ENCODE peak calls at places on chromosomes 2 and 18, in five cellular contexts. B is BJ, Q is spleen, G is fibroblast of lung, C is left lung. X is an unnamed sample.

GRCh38 chr2:217941886-217942728 is 60.7 kb downstream of the TNS1 start:
- DNase-seq in B (no peak), C (peak; percentile 78), Q (peak; percentile 72), G (no peak), X (no peak)

GRCh38 chr2:111100765-111101162 is 19.9 kb upstream of the BCL2L11 start:
- DNase-seq in Q (no peak), B (no peak), C (no peak), G (no peak), X (no peak)

GRCh38 chr2:65081232-65081685 is 25.0 kb downstream of the CEP68 start:
- DNase-seq in G (no peak), C (no peak), Q (no peak), B (no peak), X (no peak)

GRCh38 chr2:135603543-135603942 is 72.3 kb downstream of the R3HDM1 start:
- DNase-seq in G (no peak), B (no peak), Q (no peak), C (no peak), X (no peak)

GRCh38 chr2:138003411-138003810 is 39.1 kb downstream of the HNMT start:
- DNase-seq in G (no peak), C (no peak), Q (no peak), B (no peak), X (no peak)

GRCh38 chr18:9092665-9093064 is 9.8 kb upstream of the NDUFV2 start:
- DNase-seq in C (no peak), B (no peak), Q (no peak), G (no peak), X (no peak)

GRCh38 chr2:42385225-42385624 is 24.2 kb upstream of the COX7A2L start:
- DNase-seq in Q (no peak), G (no peak), C (no peak), B (no peak), X (peak; percentile 70)

GRCh38 chr2:232523682-232524597 is 2.0 kb upstream of the CHRND start:
- DNase-seq in G (peak; percentile 28), B (no peak), C (peak; percentile 80), Q (no peak), X (peak; percentile 82)

GRCh38 chr2:41521191-41521590 is 526.6 kb upstream of the PKDCC start:
- DNase-seq in Q (no peak), G (no peak), B (no peak), C (no peak), X (no peak)

GRCh38 chr2:222903234-222904220 is 42.7 kb downstream of the ACSL3 start:
- DNase-seq in G (peak; percentile 49), C (no peak), Q (no peak), B (no peak), X (peak; percentile 25)

GRCh38 chr2:204019572-204020501 is 83.3 kb downstream of the ICOS start:
- DNase-seq in Q (no peak), C (no peak), B (no peak), G (peak; percentile 72), X (no peak)

GRCh38 chr18:10321987-10322386 is 132.4 kb upstream of the APCDD1 start:
- DNase-seq in B (no peak), G (no peak), Q (no peak), C (no peak), X (no peak)

GRCh38 chr18:48607049-48607984 is 68.5 kb downstream of the CTIF start:
- DNase-seq in C (no peak), Q (peak; percentile 61), G (peak; percentile 94), B (peak; percentile 56), X (no peak)

GRCh38 chr18:10131783-10132381 is 218.1 kb downstream of the VAPA start:
- DNase-seq in Q (no peak), G (peak; percentile 23), C (peak; percentile 83), B (no peak), X (no peak)

GRCh38 chr2:220029013-220029412 is 401.6 kb downstream of the SLC4A3 start:
- DNase-seq in Q (no peak), B (no peak), C (no peak), G (no peak), X (no peak)

GRCh38 chr18:69586581-69586980 is 185.9 kb downstream of the DOK6 start:
- DNase-seq in B (no peak), Q (no peak), C (peak; percentile 14), G (no peak), X (no peak)

GRCh38 chr2:173854840-173855239 is 110.3 kb downstream of the SP3 start:
- DNase-seq in Q (no peak), G (peak; percentile 67), C (no peak), B (peak; percentile 49), X (peak; percentile 16)

GRCh38 chr18:59712311-59712710 is 15.1 kb upstream of the CCBE1 start:
- DNase-seq in B (no peak), C (no peak), G (no peak), Q (no peak), X (no peak)

GRCh38 chr2:100810603-100811145 is 9.3 kb upstream of the NPAS2 start:
- DNase-seq in G (no peak), B (no peak), C (no peak), Q (no peak), X (no peak)

GRCh38 chr2:96693286-96694200 is 46.3 kb downstream of the LMAN2L start:
- DNase-seq in C (no peak), B (no peak), G (no peak), Q (peak; percentile 32), X (no peak)

GRCh38 chr2:171479154-171479814 is 43.0 kb upstream of the CYBRD1 start:
- DNase-seq in Q (no peak), B (no peak), G (peak; percentile 57), C (no peak), X (no peak)

GRCh38 chr2:171475979-171476378 is 42.0 kb downstream of the DCAF17 start:
- DNase-seq in C (no peak), G (no peak), Q (no peak), B (no peak), X (no peak)

GRCh38 chr2:171482308-171482707 is 40.0 kb upstream of the CYBRD1 start:
- DNase-seq in G (no peak), B (no peak), C (no peak), Q (no peak), X (no peak)

GRCh38 chr2:171480908-171481307 is 41.4 kb upstream of the CYBRD1 start:
- DNase-seq in C (no peak), B (no peak), G (no peak), Q (no peak), X (no peak)

DNA sequence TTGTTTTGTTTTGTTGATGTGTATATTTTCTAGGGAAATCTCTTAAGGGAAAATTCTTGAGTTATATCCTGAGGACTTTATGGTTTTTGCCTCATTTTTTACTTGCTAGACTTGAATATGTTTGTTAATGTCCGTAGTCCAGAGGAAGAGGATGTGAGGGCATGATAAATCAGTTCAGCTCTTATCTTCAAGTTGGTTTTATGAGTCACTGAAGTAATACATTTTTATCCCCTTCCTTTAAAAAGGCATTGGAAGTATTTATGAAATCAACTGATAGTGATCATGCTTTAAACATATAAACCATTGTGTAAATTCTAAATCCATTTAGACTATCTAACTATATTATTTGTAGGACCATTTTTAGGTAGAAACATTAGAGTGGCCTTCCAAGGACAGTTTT is 43.9 kb upstream of the CYBRD1 start:
- DNase-seq in C (no peak), G (peak; percentile 76), B (no peak), Q (no peak), X (no peak)
- H3K36me3 ChIP-seq in C (peaks cover 39% of the 10 kb centered on the region), G (no peaks in the 10 kb centered on the region), B (no peaks in the 10 kb centered on the region), Q (peaks cover 32% of the 10 kb centered on the region), X (peaks cover 25% of the 10 kb centered on the region)

GRCh38 chr2:235092854-235093253 is 141.0 kb downstream of the SH3BP4 start:
- DNase-seq in C (no peak), G (no peak), Q (no peak), B (no peak), X (no peak)
- TF ChIP-seq CTCF in C (no peak), G (no peak), Q (no peak), B (no peak), X (no peak)

GRCh38 chr2:200616193-200616592 is 30.4 kb downstream of the AOX1 start:
- DNase-seq in C (no peak), Q (no peak), B (no peak), G (no peak), X (no peak)

GRCh38 chr2:200618590-200619021 is 32.8 kb downstream of the AOX1 start:
- DNase-seq in G (peak; percentile 44), Q (no peak), B (no peak), C (no peak), X (no peak)

GRCh38 chr2:200618051-200618419 is 32.2 kb downstream of the AOX1 start:
- DNase-seq in B (no peak), Q (no peak), G (no peak), C (no peak), X (no peak)

GRCh38 chr2:200616656-200617055 is 30.8 kb downstream of the AOX1 start:
- DNase-seq in B (no peak), Q (no peak), G (no peak), C (no peak), X (no peak)

DNA sequence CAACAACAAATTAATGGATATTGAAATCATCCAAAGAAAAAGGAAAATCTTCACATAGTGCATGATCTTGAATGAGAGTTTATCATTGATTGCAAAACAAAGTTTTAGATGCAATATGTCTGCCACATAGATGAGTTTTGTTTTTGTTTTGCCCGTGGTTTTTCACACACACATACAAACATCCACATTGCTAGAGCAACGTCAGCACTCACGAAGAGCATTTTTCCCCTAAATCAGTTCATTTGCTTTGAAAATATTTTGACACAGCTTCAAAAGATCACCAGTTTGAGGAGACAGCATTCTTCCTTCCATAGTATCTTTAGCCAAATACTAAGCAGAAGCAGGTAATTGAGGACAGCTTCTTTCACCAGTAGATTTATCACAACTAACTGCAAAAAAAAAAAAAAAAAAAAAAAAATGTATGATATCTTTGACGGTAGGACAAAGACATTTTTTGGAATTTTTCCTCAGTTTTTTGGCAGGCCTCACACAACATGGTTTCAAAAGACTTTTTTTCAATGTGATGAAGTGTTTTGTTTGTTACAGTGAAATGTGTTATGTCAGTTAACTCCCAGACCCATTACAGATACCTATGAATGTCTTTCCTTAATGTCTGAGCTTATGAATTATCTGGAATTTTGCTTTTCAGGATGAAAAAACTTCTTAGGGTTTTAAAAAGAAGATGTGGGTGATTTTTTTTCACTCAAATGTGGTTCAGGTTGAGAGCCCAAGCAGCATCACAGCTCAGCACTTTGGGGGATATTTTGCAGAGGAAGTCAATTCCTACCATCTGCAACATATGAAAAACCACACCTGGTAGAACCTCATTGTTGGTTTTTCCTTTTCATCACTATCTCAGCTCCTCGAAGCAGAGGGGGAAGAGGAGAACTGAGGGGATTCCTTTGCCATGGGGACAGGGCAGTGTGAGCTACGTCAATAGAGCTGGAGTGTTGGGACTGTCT is 31.6 kb downstream of the AOX1 start:
- DNase-seq in B (no peak), C (no peak), Q (no peak), G (peak; percentile 30), X (no peak)
- H3K4me3 ChIP-seq in B (no peak overlapping the region), C (no peak overlapping the region), Q (no peak overlapping the region), G (no peak overlapping the region), X (no peak overlapping the region)

GRCh38 chr2:61510674-61511671 is 27.2 kb downstream of the XPO1 start:
- DNase-seq in C (no peak), Q (no peak), G (no peak), B (no peak), X (no peak)

DNA sequence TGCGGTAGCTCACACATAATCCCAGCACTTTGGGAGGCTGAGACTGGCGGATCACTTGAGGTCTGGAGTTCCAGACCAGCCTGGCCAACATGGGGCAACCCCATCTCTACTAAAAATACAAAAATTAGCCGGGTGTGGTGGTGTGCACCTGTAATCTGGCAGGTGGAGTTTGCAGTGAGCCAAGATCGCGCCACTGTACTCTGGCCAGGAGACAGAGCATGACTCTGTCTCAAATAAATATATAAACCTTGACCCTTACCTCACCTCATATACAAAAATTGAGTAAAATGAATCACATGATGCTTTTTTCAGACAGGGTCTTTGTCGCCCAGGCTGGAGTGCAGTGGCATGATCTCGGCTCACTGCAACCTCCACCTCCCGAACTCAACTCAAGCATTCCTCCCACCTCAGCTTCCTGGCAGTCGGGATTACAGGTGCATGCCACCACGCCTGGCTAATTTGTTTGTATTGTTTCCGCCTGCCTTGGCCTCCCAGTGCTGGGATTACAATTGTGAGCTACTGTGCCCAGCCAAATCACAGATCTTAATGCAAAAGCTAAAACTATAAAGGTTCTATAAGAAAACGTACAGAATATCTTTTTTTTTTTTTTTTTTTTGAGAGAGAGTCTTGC is 25.3 kb downstream of the XPO1 start:
- DNase-seq in B (no peak), C (no peak), Q (peak; percentile 23), G (no peak), X (no peak)
- H3K36me3 ChIP-seq in B (peaks cover 7% of the 10 kb centered on the region), C (peaks cover 97% of the 10 kb centered on the region), Q (peaks cover 89% of the 10 kb centered on the region), G (peaks cover 6% of the 10 kb centered on the region), X (peaks cover 99% of the 10 kb centered on the region)

X was measured in WERI-Rb-1.